ENCODE peak calls at places on chromosomes 1 and 21, in five cellular contexts. T is activated CD4-positive, alpha-beta memory T cell treated with anti-CD3 and anti-CD28 coated beads for 36 hours; Y is left colon; X is AG08395; C is AG04450. I is an unnamed sample.

GRCh38 chr1:39130297-39130696 is 74.2 kb upstream of the MACF1 start:
- DNase-seq in T (no peak), Y (no peak), X (no peak), C (no peak), I (no peak)

GRCh38 chr1:234154320-234155251 is 218.7 kb upstream of the COA6 start:
- DNase-seq in T (no peak), Y (no peak), X (peak; percentile 57), C (peak; percentile 48), I (no peak)

GRCh38 chr1:31101147-31101502 is 35.6 kb upstream of the PUM1 start:
- DNase-seq in T (no peak), Y (peak; percentile 31), X (peak; percentile 67), C (no peak), I (no peak)

GRCh38 chr1:205545991-205546390 is 41.5 kb downstream of the CDK18 start:
- DNase-seq in T (no peak), Y (no peak), X (no peak), C (no peak), I (no peak)

GRCh38 chr1:33586111-33586510 is 113.7 kb downstream of the ZSCAN20 start:
- DNase-seq in T (no peak), Y (no peak), X (no peak), C (no peak), I (no peak)

GRCh38 chr21:43274022-43274945 is 105.5 kb downstream of the CRYAA start:
- DNase-seq in T (no peak), Y (no peak), X (no peak), C (no peak), I (no peak)

GRCh38 chr21:19031956-19032355 is 628.4 kb upstream of the TMPRSS15 start:
- DNase-seq in T (no peak), Y (no peak), X (no peak), C (no peak), I (no peak)

GRCh38 chr1:221961532-221962292 is 219.8 kb upstream of the DUSP10 start:
- DNase-seq in T (peak; percentile 72), Y (no peak), X (peak; percentile 56), C (no peak), I (peak; percentile 69)

GRCh38 chr1:119686661-119687060 is 25.1 kb upstream of the PHGDH start:
- DNase-seq in T (no peak), Y (no peak), X (no peak), C (no peak), I (no peak)

GRCh38 chr1:230328342-230329015 is 97.7 kb downstream of the PGBD5 start:
- DNase-seq in T (no peak), Y (no peak), X (no peak), C (no peak), I (no peak)

GRCh38 chr1:181083842-181084605 is 4.5 kb upstream of the IER5 start:
- DNase-seq in T (peak; percentile 71), Y (peak; percentile 52), X (no peak), C (no peak), I (peak; percentile 76)

GRCh38 chr1:167118188-167118587 is 24.3 kb downstream of the STYXL2 start:
- DNase-seq in T (no peak), Y (no peak), X (no peak), C (no peak), I (no peak)

GRCh38 chr1:163315773-163316374 is 5.9 kb upstream of the NUF2 start:
- DNase-seq in T (peak; percentile 23), Y (peak; percentile 27), X (peak; percentile 30), C (no peak), I (no peak)

GRCh38 chr21:43193651-43194302 is 25.0 kb downstream of the CRYAA start:
- DNase-seq in T (peak; percentile 41), Y (no peak), X (peak; percentile 83), C (peak; percentile 46), I (peak; percentile 41)

GRCh38 chr1:42340093-42340492 is 5.1 kb upstream of the FOXJ3 start:
- DNase-seq in T (no peak), Y (no peak), X (no peak), C (no peak), I (no peak)

GRCh38 chr1:38608202-38608864 is 251.2 kb downstream of the RRAGC start:
- DNase-seq in T (peak; percentile 27), Y (peak; percentile 23), X (no peak), C (no peak), I (no peak)

GRCh38 chr1:212752256-212752933 is 39.2 kb downstream of the NSL1 start:
- DNase-seq in T (no peak), Y (no peak), X (peak; percentile 26), C (no peak), I (no peak)

GRCh38 chr1:201715801-201716741 is 112.9 kb upstream of the IPO9 start:
- DNase-seq in T (no peak), Y (no peak), X (no peak), C (no peak), I (peak; percentile 87)

GRCh38 chr1:151711044-151711800 is 5.4 kb downstream of the CELF3 start:
- DNase-seq in T (no peak), Y (no peak), X (no peak), C (no peak), I (no peak)

GRCh38 chr21:26157842-26158241 is 12.7 kb downstream of the APP start:
- DNase-seq in T (no peak), Y (no peak), X (no peak), C (no peak), I (no peak)

GRCh38 chr1:213138892-213139291 is 87.9 kb downstream of the RPS6KC1 start:
- DNase-seq in T (no peak), Y (no peak), X (no peak), C (no peak), I (no peak)

GRCh38 chr1:13813398-13814012 is 113.5 kb downstream of the PRDM2 start:
- DNase-seq in T (peak; percentile 73), Y (no peak), X (peak; percentile 30), C (no peak), I (no peak)

GRCh38 chr21:25871566-25871965 is 136.8 kb downstream of the GABPA start:
- DNase-seq in T (peak; percentile 31), Y (no peak), X (no peak), C (no peak), I (no peak)

GRCh38 chr1:36352141-36352909 is 28.9 kb upstream of the EVA1B start:
- DNase-seq in T (no peak), Y (no peak), X (no peak), C (no peak), I (no peak)

GRCh38 chr1:237931631-237932030 is 40.9 kb upstream of the ZP4 start:
- DNase-seq in T (no peak), Y (no peak), X (no peak), C (no peak), I (no peak)

GRCh38 chr1:112637257-112638108 is 17.9 kb downstream of the CAPZA1 start:
- DNase-seq in T (no peak), Y (no peak), X (peak; percentile 64), C (no peak), I (no peak)

GRCh38 chr21:34630536-34631143 is 15.7 kb upstream of the RCAN1 start:
- DNase-seq in T (peak; percentile 21), Y (no peak), X (peak; percentile 77), C (no peak), I (no peak)

GRCh38 chr1:210706246-210706645 is 377.5 kb downstream of the HHAT start:
- DNase-seq in T (no peak), Y (no peak), X (no peak), C (no peak), I (no peak)

GRCh38 chr1:84223751-84224432 is 77.6 kb upstream of the SAMD13 start:
- DNase-seq in T (no peak), Y (no peak), X (no peak), C (no peak), I (no peak)

GRCh38 chr1:5849550-5849949 is 142.7 kb downstream of the NPHP4 start:
- DNase-seq in T (no peak), Y (no peak), X (no peak), C (no peak), I (no peak)

GRCh38 chr1:159825564-159825963 is 1.1 kb upstream of the SLAMF8 start:
- DNase-seq in T (no peak), Y (no peak), X (no peak), C (no peak), I (no peak)

GRCh38 chr1:230753191-230753585 is 6.0 kb downstream of the CAPN9 start:
- DNase-seq in T (no peak), Y (no peak), X (no peak), C (no peak), I (no peak)

GRCh38 chr1:246629976-246630375 is 63.7 kb downstream of the CNST start:
- DNase-seq in T (no peak), Y (no peak), X (no peak), C (no peak), I (no peak)

GRCh38 chr21:38859852-38860251 is 54.1 kb downstream of the ETS2 start:
- DNase-seq in T (no peak), Y (no peak), X (no peak), C (no peak), I (no peak)

GRCh38 chr1:208181259-208181816 is 62.8 kb downstream of the PLXNA2 start:
- DNase-seq in T (no peak), Y (no peak), X (no peak), C (no peak), I (no peak)

I was measured in CD14-positive monocyte.